ENCODE peak calls at places on chromosome 9, in four cellular contexts. One of them, this sample, is unnamed.
A peak's percentile ranks its signal among the peaks of the same experiment; 100 is the strongest.

GRCh38 chr9:91131433-91131839 is 230.3 kb downstream of the AUH start:
- DNase-seq in uterus: peak; percentile 84
- DNase-seq in A549: peak; percentile 69
- DNase-seq in mammary epithelial cell: peak; percentile 97
- DNase-seq in this sample: peak; percentile 58

GRCh38 chr9:7144265-7145046 is 386.7 kb downstream of the KDM4C start:
- DNase-seq in mammary epithelial cell: no peak
- DNase-seq in A549: no peak
- DNase-seq in uterus: no peak
- DNase-seq in this sample: no peak

GRCh38 chr9:20363233-20363632 is 259.1 kb downstream of the MLLT3 start:
- DNase-seq in A549: no peak
- DNase-seq in mammary epithelial cell: no peak
- DNase-seq in uterus: no peak
- DNase-seq in this sample: no peak

GRCh38 chr9:119094086-119094485 is 275.1 kb downstream of the BRINP1 start:
- DNase-seq in uterus: no peak
- DNase-seq in mammary epithelial cell: no peak
- DNase-seq in A549: no peak
- DNase-seq in this sample: no peak

GRCh38 chr9:35689601-35690446 is at the start of gene TPM2:
- DNase-seq in A549: peak; percentile 88
- DNase-seq in uterus: peak; percentile 93
- DNase-seq in mammary epithelial cell: peak; percentile 55
- DNase-seq in this sample: no peak

GRCh38 chr9:124510650-124511425 is 3.6 kb upstream of the NR5A1 start:
- DNase-seq in uterus: no peak
- DNase-seq in mammary epithelial cell: no peak
- DNase-seq in A549: peak; percentile 31
- DNase-seq in this sample: no peak

GRCh38 chr9:8845376-8845775 is 1045.8 kb upstream of the DMAC1 start:
- DNase-seq in mammary epithelial cell: no peak
- DNase-seq in A549: no peak
- DNase-seq in uterus: no peak
- DNase-seq in this sample: no peak

GRCh38 chr9:112705773-112706427 is 12.0 kb downstream of the INIP start:
- DNase-seq in A549: peak; percentile 48
- DNase-seq in uterus: peak; percentile 27
- DNase-seq in mammary epithelial cell: peak; percentile 21
- DNase-seq in this sample: no peak

GRCh38 chr9:105194234-105194633 is 50.2 kb upstream of the SLC44A1 start:
- DNase-seq in uterus: no peak
- DNase-seq in A549: no peak
- DNase-seq in mammary epithelial cell: no peak
- DNase-seq in this sample: no peak

GRCh38 chr9:77708416-77708815 is 60.3 kb upstream of the GNA14 start:
- DNase-seq in uterus: no peak
- DNase-seq in mammary epithelial cell: no peak
- DNase-seq in A549: no peak
- DNase-seq in this sample: no peak

GRCh38 chr9:86821011-86821845 is 126.1 kb downstream of the GAS1 start:
- DNase-seq in uterus: no peak
- DNase-seq in mammary epithelial cell: no peak
- DNase-seq in A549: no peak
- DNase-seq in this sample: no peak

GRCh38 chr9:114883709-114884108 is 46.7 kb downstream of the TNFSF8 start:
- DNase-seq in uterus: no peak
- DNase-seq in A549: no peak
- DNase-seq in mammary epithelial cell: peak; percentile 25
- DNase-seq in this sample: no peak

GRCh38 chr9:131478421-131478868 is 24.3 kb upstream of the POMT1 start:
- DNase-seq in A549: peak; percentile 49
- DNase-seq in mammary epithelial cell: no peak
- DNase-seq in uterus: peak; percentile 46
- DNase-seq in this sample: no peak

GRCh38 chr9:87551692-87552303 is 54.1 kb downstream of the DAPK1 start:
- DNase-seq in A549: no peak
- DNase-seq in mammary epithelial cell: no peak
- DNase-seq in uterus: no peak
- DNase-seq in this sample: no peak

GRCh38 chr9:136141716-136142415 is 23.2 kb upstream of the TMEM250 start:
- DNase-seq in mammary epithelial cell: no peak
- DNase-seq in A549: no peak
- DNase-seq in uterus: no peak
- DNase-seq in this sample: no peak

GRCh38 chr9:83327323-83327722 is 210.9 kb downstream of the FRMD3 start:
- DNase-seq in mammary epithelial cell: no peak
- DNase-seq in A549: peak; percentile 21
- DNase-seq in uterus: no peak
- DNase-seq in this sample: no peak

GRCh38 chr9:16828335-16829281 is 41.9 kb downstream of the BNC2 start:
- DNase-seq in A549: no peak
- DNase-seq in uterus: peak; percentile 23
- DNase-seq in mammary epithelial cell: no peak
- DNase-seq in this sample: no peak

GRCh38 chr9:5178126-5178805 is 7.2 kb downstream of the INSL6 start:
- DNase-seq in mammary epithelial cell: no peak
- DNase-seq in uterus: no peak
- DNase-seq in A549: no peak
- DNase-seq in this sample: no peak

GRCh38 chr9:22215492-22215891 is 206.4 kb upstream of the CDKN2B start:
- DNase-seq in uterus: no peak
- DNase-seq in mammary epithelial cell: no peak
- DNase-seq in A549: no peak
- DNase-seq in this sample: no peak

GRCh38 chr9:114301798-114302565 is 20.9 kb upstream of the ORM1 start:
- DNase-seq in mammary epithelial cell: no peak
- DNase-seq in uterus: peak; percentile 8
- DNase-seq in A549: no peak
- DNase-seq in this sample: no peak

GRCh38 chr9:4430492-4431261 is 59.6 kb upstream of the SLC1A1 start:
- DNase-seq in A549: no peak
- DNase-seq in mammary epithelial cell: no peak
- DNase-seq in uterus: no peak
- DNase-seq in this sample: no peak

GRCh38 chr9:131181091-131181681 is 55.8 kb downstream of the NUP214 start:
- DNase-seq in uterus: no peak
- DNase-seq in A549: no peak
- DNase-seq in mammary epithelial cell: no peak
- DNase-seq in this sample: no peak

GRCh38 chr9:95381243-95381642 is 63.7 kb upstream of the FANCC start:
- DNase-seq in uterus: no peak
- DNase-seq in A549: peak; percentile 55
- DNase-seq in mammary epithelial cell: peak; percentile 50
- DNase-seq in this sample: no peak

GRCh38 chr9:117253256-117253655 is 161.6 kb downstream of the ASTN2 start:
- DNase-seq in A549: no peak
- DNase-seq in mammary epithelial cell: no peak
- DNase-seq in uterus: no peak
- DNase-seq in this sample: no peak

GRCh38 chr9:89278997-89279739 is 31.8 kb upstream of the CKS2 start:
- DNase-seq in A549: peak; percentile 51
- DNase-seq in mammary epithelial cell: peak; percentile 49
- DNase-seq in uterus: peak; percentile 23
- DNase-seq in this sample: peak; percentile 12

GRCh38 chr9:135970128-135970815 is 9.1 kb upstream of the UBAC1 start:
- DNase-seq in uterus: no peak
- DNase-seq in mammary epithelial cell: no peak
- DNase-seq in A549: no peak
- DNase-seq in this sample: no peak

GRCh38 chr9:37026085-37026935 is 7.8 kb downstream of the PAX5 start:
- DNase-seq in mammary epithelial cell: no peak
- DNase-seq in A549: no peak
- DNase-seq in uterus: no peak
- DNase-seq in this sample: no peak

GRCh38 chr9:128703616-128704355 is 1.5 kb downstream of the PKN3 start:
- DNase-seq in A549: no peak
- DNase-seq in uterus: peak; percentile 61
- DNase-seq in mammary epithelial cell: no peak
- DNase-seq in this sample: no peak

GRCh38 chr9:130869250-130869649 is 27.4 kb downstream of the QRFP start:
- DNase-seq in mammary epithelial cell: no peak
- DNase-seq in uterus: peak; percentile 66
- DNase-seq in A549: no peak
- DNase-seq in this sample: no peak

GRCh38 chr9:34991833-34992375 is 2.4 kb downstream of the DNAJB5 start:
- DNase-seq in A549: peak; percentile 30
- DNase-seq in uterus: peak; percentile 58
- DNase-seq in mammary epithelial cell: no peak
- DNase-seq in this sample: no peak

GRCh38 chr9:41229408-41230401 is 40.6 kb upstream of the ZNG1F start:
- DNase-seq in A549: peak; percentile 21
- DNase-seq in uterus: no peak
- DNase-seq in mammary epithelial cell: peak; percentile 31
- DNase-seq in this sample: no peak

GRCh38 chr9:130034570-130034969 is 8.4 kb downstream of the FNBP1 start:
- DNase-seq in mammary epithelial cell: peak; percentile 67
- DNase-seq in uterus: no peak
- DNase-seq in A549: no peak
- DNase-seq in this sample: no peak

GRCh38 chr9:106478312-106479099 is 384.5 kb upstream of the ZNF462 start:
- DNase-seq in A549: no peak
- DNase-seq in uterus: no peak
- DNase-seq in mammary epithelial cell: no peak
- DNase-seq in this sample: no peak

GRCh38 chr9:1804128-1804865 is 210.8 kb upstream of the SMARCA2 start:
- DNase-seq in A549: no peak
- DNase-seq in uterus: no peak
- DNase-seq in mammary epithelial cell: no peak
- DNase-seq in this sample: no peak

GRCh38 chr9:89597711-89598707 is 6.8 kb upstream of the GADD45G start:
- DNase-seq in mammary epithelial cell: peak; percentile 55
- DNase-seq in uterus: peak; percentile 61
- DNase-seq in A549: peak; percentile 66
- DNase-seq in this sample: no peak

GRCh38 chr9:69292078-69292477 is 32.9 kb upstream of the ENTREP1 start:
- DNase-seq in mammary epithelial cell: no peak
- DNase-seq in A549: peak; percentile 16
- DNase-seq in uterus: no peak
- DNase-seq in this sample: no peak

GRCh38 chr9:97398999-97399758 is 12.7 kb upstream of the TDRD7 start:
- DNase-seq in uterus: peak; percentile 25
- DNase-seq in mammary epithelial cell: peak; percentile 89
- DNase-seq in A549: peak; percentile 85
- DNase-seq in this sample: peak; percentile 55

GRCh38 chr9:133429216-133429613 is 7.0 kb downstream of the ADAMTS13 start:
- DNase-seq in A549: no peak
- DNase-seq in mammary epithelial cell: no peak
- DNase-seq in uterus: no peak
- DNase-seq in this sample: no peak

DNA sequence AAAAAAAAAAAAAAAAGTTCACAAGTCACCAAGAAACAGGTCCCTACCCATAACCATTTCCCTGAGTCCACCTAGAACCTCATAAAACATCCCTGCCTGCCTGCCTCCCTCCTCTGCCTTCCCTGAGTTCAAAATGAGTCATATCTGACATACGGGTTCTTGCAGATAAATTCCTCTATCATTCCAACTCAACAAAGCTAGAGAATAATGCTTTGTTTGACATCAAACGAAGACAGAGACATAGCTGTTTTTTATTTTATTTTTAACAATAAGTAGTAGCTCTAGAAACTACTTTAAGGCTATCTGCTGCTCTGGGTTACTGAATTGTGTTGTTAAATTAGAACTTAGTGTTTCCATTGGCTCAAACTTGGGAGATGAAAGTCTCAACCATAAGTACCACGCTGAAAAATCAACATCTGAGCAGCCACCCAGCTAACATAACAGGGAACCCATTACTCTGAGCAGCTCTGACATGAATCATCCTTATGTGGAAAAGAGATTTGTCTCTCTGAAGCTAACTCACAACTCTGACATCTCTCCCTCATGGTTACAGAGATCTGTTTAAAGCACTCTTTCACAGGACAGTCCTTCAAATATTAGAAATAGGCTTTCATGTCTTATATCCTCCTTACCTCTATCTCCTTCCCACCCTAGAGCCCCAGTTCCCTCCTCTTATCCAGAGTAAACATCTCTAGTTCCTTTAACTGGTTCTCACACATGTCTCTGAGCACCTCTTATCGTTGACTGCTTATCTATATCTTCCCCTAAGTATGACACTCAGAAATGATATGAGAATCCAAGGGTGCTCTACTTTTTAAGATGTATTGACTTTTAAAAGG is 12.1 kb downstream of the TMEM245 start:
- DNase-seq in mammary epithelial cell: peak; percentile 81
- DNase-seq in uterus: peak; percentile 41
- DNase-seq in A549: peak; percentile 71
- DNase-seq in this sample: no peak
- H3K4me1 ChIP-seq in mammary epithelial cell: peaks cover 39% of the 10 kb centered on the region
- H3K4me1 ChIP-seq in uterus: peaks cover 5% of the 10 kb centered on the region
- H3K4me1 ChIP-seq in A549: peaks cover 64% of the 10 kb centered on the region
- H3K4me1 ChIP-seq in this sample: peaks cover 32% of the 10 kb centered on the region

GRCh38 chr9:126338945-126339344 is 12.3 kb downstream of the MVB12B start:
- DNase-seq in mammary epithelial cell: no peak
- DNase-seq in uterus: no peak
- DNase-seq in A549: no peak
- DNase-seq in this sample: no peak
- H3K4me1 ChIP-seq in mammary epithelial cell: no peaks in the 10 kb centered on the region
- H3K4me1 ChIP-seq in uterus: no peaks in the 10 kb centered on the region
- H3K4me1 ChIP-seq in A549: peaks cover 9% of the 10 kb centered on the region
- H3K4me1 ChIP-seq in this sample: no peaks in the 10 kb centered on the region

GRCh38 chr9:38382141-38382540 is 10.4 kb upstream of the ALDH1B1 start:
- DNase-seq in A549: no peak
- DNase-seq in uterus: no peak
- DNase-seq in mammary epithelial cell: no peak
- DNase-seq in this sample: no peak

GRCh38 chr9:38376266-38376665 is 16.2 kb upstream of the ALDH1B1 start:
- DNase-seq in A549: no peak
- DNase-seq in mammary epithelial cell: no peak
- DNase-seq in uterus: no peak
- DNase-seq in this sample: no peak

GRCh38 chr9:38384990-38385848 is 7.3 kb upstream of the ALDH1B1 start:
- DNase-seq in A549: no peak
- DNase-seq in mammary epithelial cell: no peak
- DNase-seq in uterus: no peak
- DNase-seq in this sample: no peak

GRCh38 chr9:38380230-38380871 is 12.2 kb upstream of the ALDH1B1 start:
- DNase-seq in mammary epithelial cell: peak; percentile 43
- DNase-seq in A549: no peak
- DNase-seq in uterus: no peak
- DNase-seq in this sample: no peak

GRCh38 chr9:38380872-38381534 is 11.5 kb upstream of the ALDH1B1 start:
- DNase-seq in A549: peak; percentile 60
- DNase-seq in mammary epithelial cell: no peak
- DNase-seq in uterus: no peak
- DNase-seq in this sample: no peak
- H3K4me1 ChIP-seq in A549: peaks cover 23% of the 10 kb centered on the region
- H3K4me1 ChIP-seq in mammary epithelial cell: no peaks in the 10 kb centered on the region
- H3K4me1 ChIP-seq in uterus: no peaks in the 10 kb centered on the region
- H3K4me1 ChIP-seq in this sample: no peaks in the 10 kb centered on the region

DNA sequence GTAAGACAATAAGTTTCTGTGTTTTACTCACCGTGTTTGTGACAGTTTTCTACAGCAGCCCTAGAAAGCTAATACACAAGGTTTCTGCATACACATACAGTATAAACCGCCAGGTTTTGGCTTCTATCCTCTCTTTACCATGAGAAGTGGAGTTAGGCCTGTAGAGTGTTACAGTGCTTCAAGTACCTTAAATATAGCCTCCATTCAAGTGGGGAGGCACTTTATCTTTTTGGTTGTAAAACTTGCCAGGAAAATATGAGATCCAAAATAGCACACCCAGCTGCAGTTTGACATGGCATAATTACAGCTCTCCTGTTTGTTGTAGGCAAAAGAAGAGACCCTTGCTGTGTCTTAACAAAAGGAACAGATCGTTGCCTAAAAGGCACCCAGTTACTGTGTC is 90.3 kb upstream of the PTPN3 start:
- DNase-seq in mammary epithelial cell: no peak
- DNase-seq in uterus: no peak
- DNase-seq in A549: no peak
- DNase-seq in this sample: no peak
- H3K4me1 ChIP-seq in mammary epithelial cell: no peaks in the 10 kb centered on the region
- H3K4me1 ChIP-seq in uterus: no peaks in the 10 kb centered on the region
- H3K4me1 ChIP-seq in A549: no peaks in the 10 kb centered on the region
- H3K4me1 ChIP-seq in this sample: no peaks in the 10 kb centered on the region

This sample was measured in Panc1.